ENCODE peak calls at places on chromosomes 3 and 15, in eight cellular contexts. One of them, this sample, is unnamed.

GRCh38 chr3:74614133-74614967 is at the start of gene CNTN3:
- DNase-seq in cardiac fibroblast: peak
- DNase-seq in heart right ventricle: no peak
- DNase-seq in astrocyte: peak
- DNase-seq in stomach: peak
- DNase-seq in astrocyte of the spinal cord: no peak
- DNase-seq in tibial nerve: no peak
- DNase-seq in brain microvascular endothelial cell: no peak
- DNase-seq in this sample: no peak

GRCh38 chr15:85831415-85832113 is 36.8 kb upstream of the KLHL25 start:
- DNase-seq in brain microvascular endothelial cell: peak
- DNase-seq in astrocyte: peak
- DNase-seq in stomach: peak
- DNase-seq in tibial nerve: peak
- DNase-seq in heart right ventricle: peak
- DNase-seq in astrocyte of the spinal cord: peak
- DNase-seq in cardiac fibroblast: peak
- DNase-seq in this sample: no peak

GRCh38 chr3:37631686-37632085 is 230.0 kb upstream of the CTDSPL start:
- DNase-seq in cardiac fibroblast: no peak
- DNase-seq in brain microvascular endothelial cell: no peak
- DNase-seq in tibial nerve: no peak
- DNase-seq in heart right ventricle: no peak
- DNase-seq in astrocyte: no peak
- DNase-seq in astrocyte of the spinal cord: no peak
- DNase-seq in stomach: no peak
- DNase-seq in this sample: no peak

GRCh38 chr3:193593666-193594025 is 638 bp downstream of the OPA1 start:
- DNase-seq in brain microvascular endothelial cell: peak
- DNase-seq in cardiac fibroblast: peak
- DNase-seq in tibial nerve: no peak
- DNase-seq in astrocyte: peak
- DNase-seq in stomach: no peak
- DNase-seq in astrocyte of the spinal cord: peak
- DNase-seq in heart right ventricle: no peak
- DNase-seq in this sample: no peak

GRCh38 chr15:28960979-28961378 is 75.2 kb downstream of the APBA2 start:
- DNase-seq in cardiac fibroblast: peak
- DNase-seq in astrocyte of the spinal cord: peak
- DNase-seq in tibial nerve: no peak
- DNase-seq in astrocyte: peak
- DNase-seq in heart right ventricle: no peak
- DNase-seq in brain microvascular endothelial cell: peak
- DNase-seq in stomach: no peak
- DNase-seq in this sample: peak

GRCh38 chr15:45023659-45024320 is 795 bp downstream of the SORD start:
- DNase-seq in brain microvascular endothelial cell: peak
- DNase-seq in tibial nerve: no peak
- DNase-seq in astrocyte of the spinal cord: peak
- DNase-seq in astrocyte: no peak
- DNase-seq in cardiac fibroblast: peak
- DNase-seq in stomach: no peak
- DNase-seq in heart right ventricle: no peak
- DNase-seq in this sample: no peak

GRCh38 chr15:39079296-39079834 is 501.5 kb upstream of the THBS1 start:
- DNase-seq in astrocyte of the spinal cord: peak
- DNase-seq in heart right ventricle: no peak
- DNase-seq in tibial nerve: no peak
- DNase-seq in brain microvascular endothelial cell: peak
- DNase-seq in astrocyte: peak
- DNase-seq in stomach: no peak
- DNase-seq in cardiac fibroblast: peak
- DNase-seq in this sample: peak

GRCh38 chr3:44363591-44363990 is 25.0 kb downstream of the TCAIM start:
- DNase-seq in astrocyte: no peak
- DNase-seq in brain microvascular endothelial cell: no peak
- DNase-seq in cardiac fibroblast: no peak
- DNase-seq in stomach: no peak
- DNase-seq in astrocyte of the spinal cord: no peak
- DNase-seq in heart right ventricle: no peak
- DNase-seq in tibial nerve: no peak
- DNase-seq in this sample: no peak

DNA sequence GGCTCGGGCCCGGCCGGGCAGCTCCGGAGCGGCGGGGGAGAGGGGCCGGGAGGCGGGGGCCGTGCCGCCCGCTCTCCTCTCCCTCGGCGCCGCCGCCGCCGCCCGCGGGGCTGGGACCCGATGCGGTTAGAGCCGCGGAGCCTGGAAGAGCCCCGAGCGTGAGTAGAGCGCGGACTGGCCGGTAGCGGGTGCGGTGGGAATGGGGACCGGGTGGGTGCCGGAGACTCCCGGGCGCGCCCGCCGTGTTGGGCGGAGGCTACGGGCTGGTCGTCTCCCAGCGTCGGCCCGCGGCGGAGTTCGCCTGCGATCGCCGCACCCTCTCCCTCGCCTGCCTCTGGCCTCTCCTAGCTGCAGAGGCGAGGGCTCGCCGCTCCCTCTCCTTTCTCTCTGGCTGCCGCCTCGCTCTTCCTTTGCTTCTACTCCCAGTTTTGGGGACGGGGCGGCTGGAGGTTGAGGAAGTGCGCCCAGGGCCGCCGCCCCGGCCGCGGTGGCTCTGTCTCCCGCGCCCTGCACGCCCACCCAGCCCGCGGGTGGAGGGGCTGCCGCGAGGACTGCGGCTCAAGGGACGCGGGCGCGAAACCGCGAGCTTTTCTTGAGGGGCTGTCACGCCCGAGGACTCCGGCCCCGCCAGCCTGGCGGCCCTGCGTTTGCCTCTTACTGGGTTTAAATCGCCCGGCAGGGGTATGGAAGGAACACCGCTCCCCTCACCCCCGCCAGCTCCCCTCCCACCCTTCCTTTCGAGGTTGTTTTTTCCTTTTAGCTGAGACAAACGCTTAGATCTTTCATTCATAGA is 485 bp downstream of the PIK3CA start:
- DNase-seq in stomach: peak
- DNase-seq in brain microvascular endothelial cell: peak
- DNase-seq in cardiac fibroblast: peak
- DNase-seq in astrocyte of the spinal cord: peak
- DNase-seq in heart right ventricle: peak
- DNase-seq in tibial nerve: peak
- DNase-seq in astrocyte: peak
- DNase-seq in this sample: no peak
- TF ChIP-seq CTCF in stomach: no peak
- TF ChIP-seq CTCF in brain microvascular endothelial cell: no peak
- TF ChIP-seq CTCF in cardiac fibroblast: no peak
- TF ChIP-seq CTCF in astrocyte of the spinal cord: no peak
- TF ChIP-seq CTCF in heart right ventricle: no peak
- TF ChIP-seq CTCF in tibial nerve: no peak
- TF ChIP-seq CTCF in astrocyte: no peak
- TF ChIP-seq CTCF in this sample: no peak

DNA sequence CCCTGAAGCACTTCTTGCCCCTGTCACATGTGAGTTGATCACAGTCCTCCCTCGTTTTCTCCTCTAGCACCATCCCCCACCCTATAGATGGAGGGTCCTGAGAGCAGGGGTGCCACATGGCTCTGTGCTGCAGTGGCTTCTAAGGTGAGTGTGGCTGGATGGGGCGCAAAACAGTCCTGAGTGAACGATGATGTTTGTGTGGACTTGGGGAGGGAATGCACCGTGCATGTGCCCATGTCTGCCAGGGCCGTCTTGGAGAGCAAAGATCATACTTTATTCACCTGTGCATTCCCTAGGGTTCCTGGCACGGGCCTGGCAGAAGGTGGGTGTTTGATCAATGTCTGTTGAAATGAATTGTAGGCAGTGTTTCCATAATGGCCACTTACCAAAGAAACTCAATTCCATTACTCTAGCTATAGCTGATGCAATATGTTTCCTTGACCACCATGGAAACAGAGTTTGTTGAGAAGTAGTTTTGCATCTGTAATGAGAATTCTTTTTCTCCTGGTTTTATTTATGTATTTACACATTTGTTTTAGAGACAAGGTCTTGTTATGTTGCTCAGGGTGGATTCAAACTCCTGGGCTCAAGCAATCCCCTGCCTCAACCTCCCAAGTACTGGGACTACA is 58.0 kb downstream of the ABTB1 start:
- DNase-seq in astrocyte: no peak
- DNase-seq in tibial nerve: no peak
- DNase-seq in brain microvascular endothelial cell: no peak
- DNase-seq in heart right ventricle: no peak
- DNase-seq in stomach: no peak
- DNase-seq in cardiac fibroblast: peak
- DNase-seq in astrocyte of the spinal cord: no peak
- DNase-seq in this sample: no peak
- H3K4me3 ChIP-seq in astrocyte: no peak
- H3K4me3 ChIP-seq in tibial nerve: no peak
- H3K4me3 ChIP-seq in brain microvascular endothelial cell: no peak
- H3K4me3 ChIP-seq in heart right ventricle: no peak
- H3K4me3 ChIP-seq in stomach: no peak
- H3K4me3 ChIP-seq in cardiac fibroblast: no peak
- H3K4me3 ChIP-seq in astrocyte of the spinal cord: no peak
- H3K4me3 ChIP-seq in this sample: no peak

DNA sequence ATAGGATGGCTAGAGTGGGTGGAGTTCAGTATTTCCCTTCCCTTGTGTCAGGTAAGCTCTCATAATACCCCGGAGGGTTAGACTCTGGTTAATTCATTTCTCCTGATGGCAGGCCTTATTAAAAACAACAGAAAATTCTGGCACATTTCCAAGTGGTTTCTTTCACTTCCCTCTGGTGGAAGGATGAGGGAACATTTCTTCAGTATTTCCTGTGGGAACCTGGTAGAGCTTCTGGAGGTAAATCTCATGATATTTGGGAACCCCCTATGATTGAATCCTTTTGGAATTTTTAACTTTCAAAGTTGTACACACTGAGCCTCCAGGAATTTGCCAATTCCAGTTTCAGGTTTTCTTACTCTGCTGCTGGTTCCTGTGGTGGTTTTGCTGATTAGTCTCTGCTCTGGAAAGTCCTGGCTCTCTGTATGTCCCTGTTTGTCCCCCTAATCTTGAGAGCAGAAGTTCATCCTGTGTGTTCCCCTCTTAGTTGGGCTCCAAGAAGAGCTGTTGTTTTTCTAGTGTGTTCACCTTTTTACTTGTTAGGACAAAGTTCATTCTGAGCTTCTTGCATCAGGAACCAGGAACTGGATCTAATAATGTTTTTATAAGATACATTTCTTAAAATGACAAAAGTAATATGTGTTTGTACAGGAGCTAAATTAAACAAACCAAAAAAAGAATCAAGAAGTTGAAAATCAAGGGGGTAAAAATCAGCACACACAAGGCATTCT is 12.1 kb downstream of the CHRNA7 start:
- DNase-seq in cardiac fibroblast: no peak
- DNase-seq in brain microvascular endothelial cell: no peak
- DNase-seq in tibial nerve: no peak
- DNase-seq in astrocyte of the spinal cord: no peak
- DNase-seq in heart right ventricle: no peak
- DNase-seq in astrocyte: no peak
- DNase-seq in stomach: no peak
- DNase-seq in this sample: peak
- TF ChIP-seq CTCF in cardiac fibroblast: no peak
- TF ChIP-seq CTCF in brain microvascular endothelial cell: peak
- TF ChIP-seq CTCF in tibial nerve: no peak
- TF ChIP-seq CTCF in astrocyte of the spinal cord: no peak
- TF ChIP-seq CTCF in heart right ventricle: no peak
- TF ChIP-seq CTCF in astrocyte: no peak
- TF ChIP-seq CTCF in stomach: no peak
- TF ChIP-seq CTCF in this sample: peak

GRCh38 chr3:26622634-26623408 is at the start of gene LRRC3B:
- DNase-seq in tibial nerve: no peak
- DNase-seq in astrocyte: no peak
- DNase-seq in astrocyte of the spinal cord: no peak
- DNase-seq in brain microvascular endothelial cell: no peak
- DNase-seq in heart right ventricle: no peak
- DNase-seq in cardiac fibroblast: no peak
- DNase-seq in stomach: no peak
- DNase-seq in this sample: no peak
- H3K4me3 ChIP-seq in tibial nerve: no peak
- H3K4me3 ChIP-seq in astrocyte: peak
- H3K4me3 ChIP-seq in astrocyte of the spinal cord: no peak
- H3K4me3 ChIP-seq in brain microvascular endothelial cell: no peak
- H3K4me3 ChIP-seq in heart right ventricle: no peak
- H3K4me3 ChIP-seq in cardiac fibroblast: no peak
- H3K4me3 ChIP-seq in stomach: peak
- H3K4me3 ChIP-seq in this sample: no peak

GRCh38 chr3:48982686-48983085 is 7.4 kb upstream of the P4HTM start:
- DNase-seq in astrocyte: no peak
- DNase-seq in cardiac fibroblast: no peak
- DNase-seq in tibial nerve: no peak
- DNase-seq in heart right ventricle: no peak
- DNase-seq in brain microvascular endothelial cell: no peak
- DNase-seq in astrocyte of the spinal cord: no peak
- DNase-seq in stomach: no peak
- DNase-seq in this sample: no peak

GRCh38 chr3:48983096-48983495 is 6.9 kb upstream of the P4HTM start:
- DNase-seq in heart right ventricle: no peak
- DNase-seq in brain microvascular endothelial cell: no peak
- DNase-seq in stomach: no peak
- DNase-seq in cardiac fibroblast: no peak
- DNase-seq in astrocyte: no peak
- DNase-seq in tibial nerve: no peak
- DNase-seq in astrocyte of the spinal cord: no peak
- DNase-seq in this sample: no peak

GRCh38 chr3:48980295-48980694 is 9.7 kb upstream of the P4HTM start:
- DNase-seq in stomach: no peak
- DNase-seq in brain microvascular endothelial cell: no peak
- DNase-seq in astrocyte of the spinal cord: no peak
- DNase-seq in heart right ventricle: no peak
- DNase-seq in astrocyte: no peak
- DNase-seq in tibial nerve: no peak
- DNase-seq in cardiac fibroblast: no peak
- DNase-seq in this sample: no peak

GRCh38 chr3:48982016-48982415 is 8.0 kb upstream of the P4HTM start:
- DNase-seq in heart right ventricle: no peak
- DNase-seq in astrocyte of the spinal cord: no peak
- DNase-seq in tibial nerve: no peak
- DNase-seq in astrocyte: no peak
- DNase-seq in stomach: no peak
- DNase-seq in brain microvascular endothelial cell: no peak
- DNase-seq in cardiac fibroblast: no peak
- DNase-seq in this sample: no peak

GRCh38 chr3:48979451-48979850 is 10.6 kb upstream of the P4HTM start:
- DNase-seq in stomach: no peak
- DNase-seq in cardiac fibroblast: no peak
- DNase-seq in heart right ventricle: no peak
- DNase-seq in brain microvascular endothelial cell: no peak
- DNase-seq in tibial nerve: no peak
- DNase-seq in astrocyte of the spinal cord: no peak
- DNase-seq in astrocyte: no peak
- DNase-seq in this sample: no peak
- TF ChIP-seq CTCF in stomach: no peak
- TF ChIP-seq CTCF in cardiac fibroblast: no peak
- TF ChIP-seq CTCF in heart right ventricle: no peak
- TF ChIP-seq CTCF in brain microvascular endothelial cell: no peak
- TF ChIP-seq CTCF in tibial nerve: no peak
- TF ChIP-seq CTCF in astrocyte of the spinal cord: no peak
- TF ChIP-seq CTCF in astrocyte: no peak
- TF ChIP-seq CTCF in this sample: no peak

This sample was measured in retinal pigment epithelial cell.